ENCODE peak calls at places on chromosomes 16 and 17, in nine cellular contexts. One of them, this sample, is unnamed.

GRCh38 chr17:37488009-37488604 is 1.6 kb upstream of the DUSP14 start:
- DNase-seq in cardiac fibroblast: peak; percentile 96
- DNase-seq in mucosa of descending colon: peak; percentile 4
- DNase-seq in dorsolateral prefrontal cortex: no peak
- DNase-seq in psoas muscle: no peak
- DNase-seq in BJ: peak; percentile 91
- DNase-seq in CD8-positive, alpha-beta T cell: no peak
- DNase-seq in GM12878: no peak
- DNase-seq in spleen: no peak
- DNase-seq in this sample: peak; percentile 56

GRCh38 chr17:74441537-74441936 is 9.6 kb downstream of the GPRC5C start:
- DNase-seq in cardiac fibroblast: no peak
- DNase-seq in mucosa of descending colon: no peak
- DNase-seq in dorsolateral prefrontal cortex: no peak
- DNase-seq in psoas muscle: peak; percentile 36
- DNase-seq in BJ: no peak
- DNase-seq in CD8-positive, alpha-beta T cell: no peak
- DNase-seq in GM12878: no peak
- DNase-seq in spleen: no peak
- DNase-seq in this sample: no peak

GRCh38 chr16:70660672-70661350 is 14.5 kb downstream of the IL34 start:
- DNase-seq in cardiac fibroblast: no peak
- DNase-seq in mucosa of descending colon: no peak
- DNase-seq in dorsolateral prefrontal cortex: peak; percentile 37
- DNase-seq in psoas muscle: no peak
- DNase-seq in BJ: no peak
- DNase-seq in CD8-positive, alpha-beta T cell: no peak
- DNase-seq in GM12878: no peak
- DNase-seq in spleen: no peak
- DNase-seq in this sample: no peak

GRCh38 chr16:30977502-30977901 is 7.5 kb upstream of the HSD3B7 start:
- DNase-seq in cardiac fibroblast: no peak
- DNase-seq in mucosa of descending colon: no peak
- DNase-seq in dorsolateral prefrontal cortex: no peak
- DNase-seq in psoas muscle: no peak
- DNase-seq in BJ: no peak
- DNase-seq in CD8-positive, alpha-beta T cell: no peak
- DNase-seq in GM12878: no peak
- DNase-seq in spleen: no peak
- DNase-seq in this sample: peak; percentile 57

GRCh38 chr16:23356941-23357340 is 54.8 kb downstream of the SCNN1B start:
- DNase-seq in cardiac fibroblast: no peak
- DNase-seq in mucosa of descending colon: no peak
- DNase-seq in dorsolateral prefrontal cortex: no peak
- DNase-seq in psoas muscle: no peak
- DNase-seq in BJ: no peak
- DNase-seq in CD8-positive, alpha-beta T cell: no peak
- DNase-seq in GM12878: no peak
- DNase-seq in spleen: peak; percentile 53
- DNase-seq in this sample: no peak

GRCh38 chr16:11201498-11202259 is 54.3 kb downstream of the SOCS1 start:
- DNase-seq in cardiac fibroblast: peak; percentile 67
- DNase-seq in mucosa of descending colon: no peak
- DNase-seq in dorsolateral prefrontal cortex: no peak
- DNase-seq in psoas muscle: no peak
- DNase-seq in BJ: peak; percentile 53
- DNase-seq in CD8-positive, alpha-beta T cell: no peak
- DNase-seq in GM12878: no peak
- DNase-seq in spleen: no peak
- DNase-seq in this sample: peak; percentile 88

GRCh38 chr16:648786-649589 is at the start of gene WDR90:
- DNase-seq in cardiac fibroblast: peak; percentile 94
- DNase-seq in mucosa of descending colon: peak; percentile 95
- DNase-seq in dorsolateral prefrontal cortex: peak; percentile 98
- DNase-seq in psoas muscle: peak; percentile 97
- DNase-seq in BJ: peak; percentile 37
- DNase-seq in CD8-positive, alpha-beta T cell: peak; percentile 91
- DNase-seq in GM12878: peak; percentile 61
- DNase-seq in spleen: peak; percentile 99
- DNase-seq in this sample: peak; percentile 90

GRCh38 chr16:9241177-9241576 is 149.7 kb downstream of the HAPSTR1 start:
- DNase-seq in cardiac fibroblast: no peak
- DNase-seq in mucosa of descending colon: no peak
- DNase-seq in dorsolateral prefrontal cortex: no peak
- DNase-seq in psoas muscle: no peak
- DNase-seq in BJ: no peak
- DNase-seq in CD8-positive, alpha-beta T cell: no peak
- DNase-seq in GM12878: no peak
- DNase-seq in spleen: no peak
- DNase-seq in this sample: no peak

GRCh38 chr17:38745545-38745944 is 2.6 kb downstream of the PCGF2 start:
- DNase-seq in cardiac fibroblast: no peak
- DNase-seq in mucosa of descending colon: no peak
- DNase-seq in dorsolateral prefrontal cortex: no peak
- DNase-seq in psoas muscle: peak; percentile 53
- DNase-seq in BJ: no peak
- DNase-seq in CD8-positive, alpha-beta T cell: no peak
- DNase-seq in GM12878: no peak
- DNase-seq in spleen: no peak
- DNase-seq in this sample: no peak

GRCh38 chr17:7097940-7098339 is 16.7 kb downstream of the ASGR2 start:
- DNase-seq in cardiac fibroblast: no peak
- DNase-seq in mucosa of descending colon: no peak
- DNase-seq in dorsolateral prefrontal cortex: no peak
- DNase-seq in psoas muscle: no peak
- DNase-seq in BJ: no peak
- DNase-seq in CD8-positive, alpha-beta T cell: no peak
- DNase-seq in GM12878: no peak
- DNase-seq in spleen: no peak
- DNase-seq in this sample: no peak

GRCh38 chr17:18190629-18191028 is 7.0 kb downstream of the ALKBH5 start:
- DNase-seq in cardiac fibroblast: no peak
- DNase-seq in mucosa of descending colon: no peak
- DNase-seq in dorsolateral prefrontal cortex: no peak
- DNase-seq in psoas muscle: no peak
- DNase-seq in BJ: no peak
- DNase-seq in CD8-positive, alpha-beta T cell: no peak
- DNase-seq in GM12878: no peak
- DNase-seq in spleen: no peak
- DNase-seq in this sample: no peak

GRCh38 chr17:57088298-57088697 is 3.3 kb downstream of the AKAP1 start:
- DNase-seq in cardiac fibroblast: no peak
- DNase-seq in mucosa of descending colon: no peak
- DNase-seq in dorsolateral prefrontal cortex: no peak
- DNase-seq in psoas muscle: no peak
- DNase-seq in BJ: no peak
- DNase-seq in CD8-positive, alpha-beta T cell: no peak
- DNase-seq in GM12878: no peak
- DNase-seq in spleen: no peak
- DNase-seq in this sample: no peak

GRCh38 chr17:73976676-73977521 is 226.6 kb upstream of the RPL38 start:
- DNase-seq in cardiac fibroblast: peak; percentile 43
- DNase-seq in mucosa of descending colon: no peak
- DNase-seq in dorsolateral prefrontal cortex: no peak
- DNase-seq in psoas muscle: no peak
- DNase-seq in BJ: no peak
- DNase-seq in CD8-positive, alpha-beta T cell: no peak
- DNase-seq in GM12878: no peak
- DNase-seq in spleen: no peak
- DNase-seq in this sample: no peak

GRCh38 chr17:1351967-1352366 is 48.1 kb downstream of the YWHAE start:
- DNase-seq in cardiac fibroblast: no peak
- DNase-seq in mucosa of descending colon: no peak
- DNase-seq in dorsolateral prefrontal cortex: no peak
- DNase-seq in psoas muscle: no peak
- DNase-seq in BJ: no peak
- DNase-seq in CD8-positive, alpha-beta T cell: no peak
- DNase-seq in GM12878: no peak
- DNase-seq in spleen: no peak
- DNase-seq in this sample: no peak

GRCh38 chr16:31202402-31203385 is at the start of gene PYCARD:
- DNase-seq in cardiac fibroblast: peak; percentile 50
- DNase-seq in mucosa of descending colon: peak; percentile 79
- DNase-seq in dorsolateral prefrontal cortex: peak; percentile 49
- DNase-seq in psoas muscle: peak; percentile 74
- DNase-seq in BJ: no peak
- DNase-seq in CD8-positive, alpha-beta T cell: peak; percentile 21
- DNase-seq in GM12878: no peak
- DNase-seq in spleen: peak; percentile 93
- DNase-seq in this sample: peak; percentile 87

GRCh38 chr17:258906-259305 is 77.5 kb upstream of the DOC2B start:
- DNase-seq in cardiac fibroblast: no peak
- DNase-seq in mucosa of descending colon: no peak
- DNase-seq in dorsolateral prefrontal cortex: peak; percentile 28
- DNase-seq in psoas muscle: no peak
- DNase-seq in BJ: no peak
- DNase-seq in CD8-positive, alpha-beta T cell: no peak
- DNase-seq in GM12878: no peak
- DNase-seq in spleen: peak; percentile 12
- DNase-seq in this sample: no peak

DNA sequence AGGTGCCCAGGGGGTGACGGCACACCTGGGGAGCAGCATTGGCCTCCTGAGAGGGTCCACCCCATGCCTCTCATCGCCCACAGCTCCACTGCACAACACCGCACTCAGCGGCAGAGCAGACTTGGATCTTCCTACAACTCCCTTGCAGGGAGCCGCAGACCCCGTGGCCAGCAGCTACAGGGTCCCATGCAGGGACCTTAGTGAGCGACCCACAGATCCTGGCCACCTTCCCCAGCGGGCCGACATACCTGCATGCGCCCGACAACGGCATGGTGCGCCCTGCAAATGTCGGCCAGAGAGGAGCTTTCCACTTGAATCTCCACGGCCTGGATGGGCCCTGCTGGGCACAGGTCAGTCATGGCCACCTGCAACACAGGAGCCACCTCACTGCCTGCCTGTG is 8.4 kb downstream of the FAAP100 start:
- DNase-seq in cardiac fibroblast: no peak
- DNase-seq in mucosa of descending colon: no peak
- DNase-seq in dorsolateral prefrontal cortex: no peak
- DNase-seq in psoas muscle: no peak
- DNase-seq in BJ: no peak
- DNase-seq in CD8-positive, alpha-beta T cell: no peak
- DNase-seq in GM12878: no peak
- DNase-seq in spleen: no peak
- DNase-seq in this sample: no peak
- TF ChIP-seq CTCF in cardiac fibroblast: no peak
- TF ChIP-seq CTCF in mucosa of descending colon: no peak
- TF ChIP-seq CTCF in dorsolateral prefrontal cortex: no peak
- TF ChIP-seq CTCF in psoas muscle: no peak
- TF ChIP-seq CTCF in BJ: no peak
- TF ChIP-seq CTCF in CD8-positive, alpha-beta T cell: no peak
- TF ChIP-seq CTCF in GM12878: no peak
- TF ChIP-seq CTCF in spleen: no peak
- TF ChIP-seq CTCF in this sample: no peak

DNA sequence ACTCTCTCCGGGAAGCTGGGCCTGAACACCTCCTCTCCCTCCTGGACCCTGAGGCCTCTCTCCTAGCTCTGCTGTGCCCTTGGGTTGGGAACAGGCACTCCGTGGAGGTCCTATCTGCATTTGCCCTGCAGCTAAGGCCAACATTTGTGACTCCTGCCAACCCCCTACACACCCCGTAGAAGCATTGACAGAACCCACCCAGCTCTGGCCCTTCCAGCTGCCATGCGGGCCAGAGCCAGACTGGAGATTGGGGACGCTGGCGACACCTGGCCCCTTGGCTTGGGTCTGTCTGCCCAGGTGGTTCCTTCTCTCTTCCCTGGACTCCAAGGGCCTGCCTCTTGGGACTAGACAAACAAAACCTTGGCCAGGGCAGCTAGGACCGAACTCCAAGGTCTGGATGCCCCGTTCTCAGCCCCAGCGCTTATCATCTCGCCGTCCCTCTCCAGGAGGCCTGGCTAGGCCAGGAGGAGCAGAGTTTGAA is 644 bp upstream of the RHBDF2 start:
- DNase-seq in cardiac fibroblast: no peak
- DNase-seq in mucosa of descending colon: no peak
- DNase-seq in dorsolateral prefrontal cortex: no peak
- DNase-seq in psoas muscle: no peak
- DNase-seq in BJ: no peak
- DNase-seq in CD8-positive, alpha-beta T cell: no peak
- DNase-seq in GM12878: no peak
- DNase-seq in spleen: no peak
- DNase-seq in this sample: no peak
- H3K4me3 ChIP-seq in cardiac fibroblast: peak overlapping the region; percentile 43
- H3K4me3 ChIP-seq in mucosa of descending colon: no peak overlapping the region
- H3K4me3 ChIP-seq in dorsolateral prefrontal cortex: peak overlapping the region; percentile 53
- H3K4me3 ChIP-seq in psoas muscle: peak overlapping the region; percentile 85
- H3K4me3 ChIP-seq in BJ: peak overlapping the region; percentile 52
- H3K4me3 ChIP-seq in CD8-positive, alpha-beta T cell: peak overlapping the region; percentile 67
- H3K4me3 ChIP-seq in GM12878: no peak overlapping the region
- H3K4me3 ChIP-seq in spleen: no peak overlapping the region
- H3K4me3 ChIP-seq in this sample: peak overlapping the region; percentile 40

GRCh38 chr17:81550830-81551457 is 1.2 kb downstream of the FAAP100 start:
- DNase-seq in cardiac fibroblast: no peak
- DNase-seq in mucosa of descending colon: no peak
- DNase-seq in dorsolateral prefrontal cortex: no peak
- DNase-seq in psoas muscle: peak; percentile 51
- DNase-seq in BJ: no peak
- DNase-seq in CD8-positive, alpha-beta T cell: no peak
- DNase-seq in GM12878: no peak
- DNase-seq in spleen: no peak
- DNase-seq in this sample: no peak

GRCh38 chr17:81552244-81553017 is at the start of gene FAAP100:
- DNase-seq in cardiac fibroblast: peak; percentile 81
- DNase-seq in mucosa of descending colon: peak; percentile 81
- DNase-seq in dorsolateral prefrontal cortex: peak; percentile 90
- DNase-seq in psoas muscle: peak; percentile 91
- DNase-seq in BJ: no peak
- DNase-seq in CD8-positive, alpha-beta T cell: peak; percentile 73
- DNase-seq in GM12878: peak; percentile 30
- DNase-seq in spleen: peak; percentile 95
- DNase-seq in this sample: peak; percentile 88

GRCh38 chr17:81551458-81552243 is 502 bp downstream of the FAAP100 start:
- DNase-seq in cardiac fibroblast: no peak
- DNase-seq in mucosa of descending colon: peak; percentile 46
- DNase-seq in dorsolateral prefrontal cortex: no peak
- DNase-seq in psoas muscle: peak; percentile 64
- DNase-seq in BJ: no peak
- DNase-seq in CD8-positive, alpha-beta T cell: no peak
- DNase-seq in GM12878: no peak
- DNase-seq in spleen: peak; percentile 85
- DNase-seq in this sample: peak; percentile 26

GRCh38 chr17:81553616-81554181 is 1.5 kb upstream of the FAAP100 start:
- DNase-seq in cardiac fibroblast: peak; percentile 93
- DNase-seq in mucosa of descending colon: no peak
- DNase-seq in dorsolateral prefrontal cortex: no peak
- DNase-seq in psoas muscle: no peak
- DNase-seq in BJ: peak; percentile 76
- DNase-seq in CD8-positive, alpha-beta T cell: no peak
- DNase-seq in GM12878: peak; percentile 9
- DNase-seq in spleen: no peak
- DNase-seq in this sample: peak; percentile 67

GRCh38 chr17:81553018-81553615 is 964 bp upstream of the FAAP100 start:
- DNase-seq in cardiac fibroblast: peak; percentile 84
- DNase-seq in mucosa of descending colon: peak; percentile 88
- DNase-seq in dorsolateral prefrontal cortex: no peak
- DNase-seq in psoas muscle: peak; percentile 75
- DNase-seq in BJ: no peak
- DNase-seq in CD8-positive, alpha-beta T cell: peak; percentile 66
- DNase-seq in GM12878: peak; percentile 53
- DNase-seq in spleen: peak; percentile 90
- DNase-seq in this sample: peak; percentile 95
- TF ChIP-seq CTCF in cardiac fibroblast: no peak
- TF ChIP-seq CTCF in mucosa of descending colon: no peak
- TF ChIP-seq CTCF in dorsolateral prefrontal cortex: no peak
- TF ChIP-seq CTCF in psoas muscle: no peak
- TF ChIP-seq CTCF in BJ: peak; percentile 11
- TF ChIP-seq CTCF in CD8-positive, alpha-beta T cell: no peak
- TF ChIP-seq CTCF in GM12878: peak; percentile 40
- TF ChIP-seq CTCF in spleen: no peak
- TF ChIP-seq CTCF in this sample: no peak

GRCh38 chr16:83934684-83934977 is 18.4 kb upstream of the OSGIN1 start:
- DNase-seq in cardiac fibroblast: no peak
- DNase-seq in mucosa of descending colon: no peak
- DNase-seq in dorsolateral prefrontal cortex: no peak
- DNase-seq in psoas muscle: no peak
- DNase-seq in BJ: no peak
- DNase-seq in CD8-positive, alpha-beta T cell: no peak
- DNase-seq in GM12878: no peak
- DNase-seq in spleen: no peak
- DNase-seq in this sample: no peak
- H3K4me3 ChIP-seq in cardiac fibroblast: no peak overlapping the region
- H3K4me3 ChIP-seq in mucosa of descending colon: no peak overlapping the region
- H3K4me3 ChIP-seq in dorsolateral prefrontal cortex: no peak overlapping the region
- H3K4me3 ChIP-seq in psoas muscle: no peak overlapping the region
- H3K4me3 ChIP-seq in BJ: no peak overlapping the region
- H3K4me3 ChIP-seq in CD8-positive, alpha-beta T cell: no peak overlapping the region
- H3K4me3 ChIP-seq in GM12878: no peak overlapping the region
- H3K4me3 ChIP-seq in spleen: no peak overlapping the region
- H3K4me3 ChIP-seq in this sample: no peak overlapping the region